ENCODE peak calls at places on chromosomes 3 and 15, in five cellular contexts. Z is lower lobe of right lung, M is lower leg skin, I is AG08396, Y is testis. G is an unnamed sample.

GRCh38 chr3:27633224-27633545 is 88.9 kb downstream of the EOMES start:
- DNase-seq in Z (no peak), M (no peak), I (peak), Y (peak), G (no peak)

GRCh38 chr15:89442671-89443307 is 53.6 kb downstream of the RHCG start:
- DNase-seq in Z (no peak), M (no peak), I (peak), Y (peak), G (no peak)

GRCh38 chr15:70258369-70259029 is 160.8 kb upstream of the TLE3 start:
- DNase-seq in Z (peak), M (no peak), I (no peak), Y (no peak), G (no peak)

GRCh38 chr15:74443100-74443909 is 9.5 kb upstream of the SEMA7A start:
- DNase-seq in Z (no peak), M (no peak), I (no peak), Y (peak), G (peak)

GRCh38 chr15:31480356-31481058 is 153.9 kb downstream of the KLF13 start:
- DNase-seq in Z (no peak), M (no peak), I (no peak), Y (peak), G (peak)

GRCh38 chr3:176005564-176005963 is 1146.4 kb downstream of the NAALADL2 start:
- DNase-seq in Z (no peak), M (no peak), I (no peak), Y (no peak), G (no peak)

GRCh38 chr3:13348671-13349396 is 71.3 kb downstream of the NUP210 start:
- DNase-seq in Z (no peak), M (no peak), I (no peak), Y (no peak), G (no peak)

GRCh38 chr15:67945951-67946700 is 106.3 kb upstream of the RNU6-1 start:
- DNase-seq in Z (no peak), M (no peak), I (no peak), Y (peak), G (no peak)

GRCh38 chr3:28934135-28934813 is 346.6 kb upstream of the RBMS3 start:
- DNase-seq in Z (no peak), M (no peak), I (no peak), Y (no peak), G (no peak)

GRCh38 chr3:52110502-52110901 is 43.7 kb downstream of the POC1A start:
- DNase-seq in Z (peak), M (no peak), I (no peak), Y (no peak), G (no peak)

GRCh38 chr3:161274691-161275298 is 53.7 kb downstream of the NMD3 start:
- DNase-seq in Z (no peak), M (no peak), I (peak), Y (peak), G (no peak)

GRCh38 chr15:75786564-75786925 is 56.7 kb upstream of the UBE2Q2 start:
- DNase-seq in Z (no peak), M (no peak), I (no peak), Y (no peak), G (no peak)

GRCh38 chr15:41276821-41277220 is 45.8 kb downstream of the CHP1 start:
- DNase-seq in Z (no peak), M (no peak), I (no peak), Y (no peak), G (no peak)

GRCh38 chr15:53022788-53023187 is 232.7 kb upstream of the ONECUT1 start:
- DNase-seq in Z (no peak), M (no peak), I (no peak), Y (no peak), G (no peak)

GRCh38 chr15:70212963-70213315 is 115.2 kb upstream of the TLE3 start:
- DNase-seq in Z (no peak), M (no peak), I (no peak), Y (no peak), G (no peak)